ENCODE peak calls at places on chromosomes 11 and 22, in ten cellular contexts. One of them, this sample, is unnamed.

GRCh38 chr11:37718431-37718999 is 1120.5 kb upstream of the RAG2 start:
- DNase-seq in A673: peak; percentile 53
- DNase-seq in sigmoid colon: no peak
- DNase-seq in right lobe of liver: no peak
- DNase-seq in neuronal stem cell: no peak
- DNase-seq in Panc1: no peak
- DNase-seq in lower lobe of right lung: no peak
- DNase-seq in IMR-90: no peak
- DNase-seq in heart left ventricle: no peak
- DNase-seq in body of pancreas: no peak
- DNase-seq in this sample: no peak

GRCh38 chr11:113384551-113384950 is 3.0 kb upstream of the ANKK1 start:
- DNase-seq in lower lobe of right lung: no peak
- DNase-seq in right lobe of liver: no peak
- DNase-seq in IMR-90: peak; percentile 96
- DNase-seq in heart left ventricle: no peak
- DNase-seq in body of pancreas: no peak
- DNase-seq in neuronal stem cell: no peak
- DNase-seq in sigmoid colon: no peak
- DNase-seq in A673: peak; percentile 85
- DNase-seq in Panc1: no peak
- DNase-seq in this sample: no peak

GRCh38 chr11:28448186-28448585 is 340.0 kb downstream of the METTL15 start:
- DNase-seq in sigmoid colon: no peak
- DNase-seq in right lobe of liver: no peak
- DNase-seq in heart left ventricle: no peak
- DNase-seq in IMR-90: peak; percentile 21
- DNase-seq in neuronal stem cell: no peak
- DNase-seq in A673: no peak
- DNase-seq in lower lobe of right lung: no peak
- DNase-seq in body of pancreas: no peak
- DNase-seq in Panc1: no peak
- DNase-seq in this sample: no peak

GRCh38 chr22:29570456-29570855 is 10.5 kb downstream of the NIPSNAP1 start:
- DNase-seq in neuronal stem cell: no peak
- DNase-seq in right lobe of liver: no peak
- DNase-seq in A673: no peak
- DNase-seq in body of pancreas: no peak
- DNase-seq in sigmoid colon: no peak
- DNase-seq in Panc1: no peak
- DNase-seq in heart left ventricle: no peak
- DNase-seq in lower lobe of right lung: no peak
- DNase-seq in IMR-90: no peak
- DNase-seq in this sample: no peak

GRCh38 chr11:10770626-10771254 is 19.7 kb downstream of the CTR9 start:
- DNase-seq in IMR-90: peak; percentile 55
- DNase-seq in right lobe of liver: peak; percentile 65
- DNase-seq in neuronal stem cell: peak; percentile 20
- DNase-seq in body of pancreas: peak; percentile 78
- DNase-seq in A673: peak; percentile 45
- DNase-seq in lower lobe of right lung: no peak
- DNase-seq in Panc1: peak; percentile 51
- DNase-seq in sigmoid colon: no peak
- DNase-seq in heart left ventricle: no peak
- DNase-seq in this sample: no peak

GRCh38 chr22:17773606-17774205 is 563 bp downstream of the BID start:
- DNase-seq in heart left ventricle: no peak
- DNase-seq in A673: peak; percentile 55
- DNase-seq in body of pancreas: peak; percentile 56
- DNase-seq in neuronal stem cell: peak; percentile 67
- DNase-seq in Panc1: no peak
- DNase-seq in lower lobe of right lung: peak; percentile 65
- DNase-seq in right lobe of liver: peak; percentile 71
- DNase-seq in IMR-90: peak; percentile 28
- DNase-seq in sigmoid colon: peak; percentile 68
- DNase-seq in this sample: no peak

GRCh38 chr11:120125005-120125404 is 12.9 kb downstream of the TRIM29 start:
- DNase-seq in sigmoid colon: no peak
- DNase-seq in IMR-90: peak; percentile 25
- DNase-seq in neuronal stem cell: no peak
- DNase-seq in heart left ventricle: no peak
- DNase-seq in A673: no peak
- DNase-seq in body of pancreas: no peak
- DNase-seq in Panc1: no peak
- DNase-seq in right lobe of liver: no peak
- DNase-seq in lower lobe of right lung: peak; percentile 25
- DNase-seq in this sample: no peak

GRCh38 chr11:128500488-128500887 is 86.9 kb downstream of the ETS1 start:
- DNase-seq in lower lobe of right lung: no peak
- DNase-seq in neuronal stem cell: no peak
- DNase-seq in right lobe of liver: no peak
- DNase-seq in IMR-90: peak; percentile 62
- DNase-seq in body of pancreas: no peak
- DNase-seq in A673: no peak
- DNase-seq in heart left ventricle: no peak
- DNase-seq in sigmoid colon: no peak
- DNase-seq in Panc1: no peak
- DNase-seq in this sample: no peak

GRCh38 chr22:27580311-27580897 is 221.2 kb downstream of the MN1 start:
- DNase-seq in neuronal stem cell: no peak
- DNase-seq in lower lobe of right lung: no peak
- DNase-seq in Panc1: no peak
- DNase-seq in A673: no peak
- DNase-seq in heart left ventricle: no peak
- DNase-seq in IMR-90: no peak
- DNase-seq in right lobe of liver: no peak
- DNase-seq in sigmoid colon: no peak
- DNase-seq in body of pancreas: no peak
- DNase-seq in this sample: no peak

GRCh38 chr11:28090052-28090749 is 17.8 kb downstream of the KIF18A start:
- DNase-seq in body of pancreas: no peak
- DNase-seq in heart left ventricle: no peak
- DNase-seq in Panc1: no peak
- DNase-seq in lower lobe of right lung: no peak
- DNase-seq in A673: no peak
- DNase-seq in sigmoid colon: no peak
- DNase-seq in IMR-90: peak; percentile 82
- DNase-seq in right lobe of liver: no peak
- DNase-seq in neuronal stem cell: no peak
- DNase-seq in this sample: no peak

GRCh38 chr11:468493-468892 is 18.4 kb downstream of the PTDSS2 start:
- DNase-seq in IMR-90: no peak
- DNase-seq in neuronal stem cell: no peak
- DNase-seq in heart left ventricle: no peak
- DNase-seq in sigmoid colon: no peak
- DNase-seq in A673: peak; percentile 31
- DNase-seq in body of pancreas: no peak
- DNase-seq in right lobe of liver: no peak
- DNase-seq in Panc1: no peak
- DNase-seq in lower lobe of right lung: no peak
- DNase-seq in this sample: no peak

GRCh38 chr11:70811915-70812314 is 413.6 kb downstream of the CTTN start:
- DNase-seq in Panc1: no peak
- DNase-seq in IMR-90: no peak
- DNase-seq in A673: no peak
- DNase-seq in body of pancreas: no peak
- DNase-seq in neuronal stem cell: no peak
- DNase-seq in right lobe of liver: no peak
- DNase-seq in lower lobe of right lung: no peak
- DNase-seq in heart left ventricle: peak; percentile 7
- DNase-seq in sigmoid colon: no peak
- DNase-seq in this sample: no peak
- H3K27ac ChIP-seq in Panc1: no peak overlapping the region
- H3K27ac ChIP-seq in IMR-90: no peak overlapping the region
- H3K27ac ChIP-seq in A673: no peak overlapping the region
- H3K27ac ChIP-seq in body of pancreas: no peak overlapping the region
- H3K27ac ChIP-seq in neuronal stem cell: no peak overlapping the region
- H3K27ac ChIP-seq in right lobe of liver: no peak overlapping the region
- H3K27ac ChIP-seq in lower lobe of right lung: no peak overlapping the region
- H3K27ac ChIP-seq in heart left ventricle: no peak overlapping the region
- H3K27ac ChIP-seq in sigmoid colon: no peak overlapping the region
- H3K27ac ChIP-seq in this sample: no peak overlapping the region

GRCh38 chr11:122098223-122098980 is 17.6 kb downstream of the BLID start:
- DNase-seq in sigmoid colon: no peak
- DNase-seq in Panc1: no peak
- DNase-seq in A673: no peak
- DNase-seq in body of pancreas: no peak
- DNase-seq in IMR-90: no peak
- DNase-seq in lower lobe of right lung: no peak
- DNase-seq in neuronal stem cell: no peak
- DNase-seq in heart left ventricle: no peak
- DNase-seq in right lobe of liver: no peak
- DNase-seq in this sample: no peak

GRCh38 chr11:122099345-122100045 is 16.5 kb downstream of the BLID start:
- DNase-seq in Panc1: no peak
- DNase-seq in neuronal stem cell: no peak
- DNase-seq in right lobe of liver: no peak
- DNase-seq in body of pancreas: peak; percentile 11
- DNase-seq in sigmoid colon: no peak
- DNase-seq in IMR-90: peak; percentile 71
- DNase-seq in lower lobe of right lung: no peak
- DNase-seq in heart left ventricle: no peak
- DNase-seq in A673: peak; percentile 55
- DNase-seq in this sample: no peak

GRCh38 chr11:122100222-122101080 is 15.6 kb downstream of the BLID start:
- DNase-seq in Panc1: no peak
- DNase-seq in IMR-90: peak; percentile 68
- DNase-seq in lower lobe of right lung: no peak
- DNase-seq in neuronal stem cell: no peak
- DNase-seq in A673: peak; percentile 92
- DNase-seq in heart left ventricle: peak; percentile 66
- DNase-seq in sigmoid colon: peak; percentile 88
- DNase-seq in body of pancreas: peak; percentile 51
- DNase-seq in right lobe of liver: no peak
- DNase-seq in this sample: peak; percentile 27

GRCh38 chr11:122095950-122096942 is 19.8 kb downstream of the BLID start:
- DNase-seq in IMR-90: peak; percentile 81
- DNase-seq in heart left ventricle: no peak
- DNase-seq in neuronal stem cell: no peak
- DNase-seq in A673: no peak
- DNase-seq in lower lobe of right lung: no peak
- DNase-seq in right lobe of liver: no peak
- DNase-seq in body of pancreas: no peak
- DNase-seq in Panc1: no peak
- DNase-seq in sigmoid colon: no peak
- DNase-seq in this sample: no peak

GRCh38 chr11:122097419-122098001 is 18.5 kb downstream of the BLID start:
- DNase-seq in IMR-90: peak; percentile 47
- DNase-seq in sigmoid colon: no peak
- DNase-seq in heart left ventricle: no peak
- DNase-seq in lower lobe of right lung: no peak
- DNase-seq in right lobe of liver: no peak
- DNase-seq in Panc1: no peak
- DNase-seq in neuronal stem cell: no peak
- DNase-seq in A673: peak; percentile 81
- DNase-seq in body of pancreas: no peak
- DNase-seq in this sample: no peak
- H3K4me3 ChIP-seq in IMR-90: peak overlapping the region; percentile 91
- H3K4me3 ChIP-seq in sigmoid colon: peak overlapping the region; percentile 67
- H3K4me3 ChIP-seq in heart left ventricle: peak overlapping the region; percentile 24
- H3K4me3 ChIP-seq in lower lobe of right lung: peak overlapping the region; percentile 51
- H3K4me3 ChIP-seq in right lobe of liver: no peak overlapping the region
- H3K4me3 ChIP-seq in Panc1: peak overlapping the region; percentile 42
- H3K4me3 ChIP-seq in neuronal stem cell: peak overlapping the region; percentile 39
- H3K4me3 ChIP-seq in A673: peak overlapping the region; percentile 64
- H3K4me3 ChIP-seq in body of pancreas: no peak overlapping the region
- H3K4me3 ChIP-seq in this sample: peak overlapping the region; percentile 91

DNA sequence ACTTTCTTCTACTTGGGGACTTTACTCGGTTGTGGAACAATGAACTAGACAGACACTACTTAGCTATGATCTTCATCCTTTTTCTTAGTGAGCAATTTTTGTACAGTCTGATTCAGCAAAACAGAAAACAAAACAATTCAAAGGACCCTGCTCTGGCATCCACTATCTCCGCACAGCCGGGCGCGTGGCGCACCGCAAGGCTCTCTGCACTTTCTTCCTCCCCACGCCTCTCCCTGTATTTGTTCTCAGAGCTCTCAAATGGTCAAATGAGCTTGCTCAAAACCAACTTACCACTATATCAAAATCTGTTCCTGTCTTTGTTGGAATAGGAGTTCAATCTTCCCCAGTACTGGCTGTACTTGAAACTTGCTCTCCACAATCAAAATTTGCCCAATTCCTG is 7.4 kb downstream of the EEF1G start:
- DNase-seq in Panc1: no peak
- DNase-seq in heart left ventricle: no peak
- DNase-seq in lower lobe of right lung: no peak
- DNase-seq in A673: no peak
- DNase-seq in IMR-90: no peak
- DNase-seq in right lobe of liver: no peak
- DNase-seq in body of pancreas: no peak
- DNase-seq in neuronal stem cell: no peak
- DNase-seq in sigmoid colon: no peak
- DNase-seq in this sample: no peak
- H3K4me1 ChIP-seq in Panc1: peaks cover 50% of the 10 kb centered on the region
- H3K4me1 ChIP-seq in heart left ventricle: no peaks in the 10 kb centered on the region
- H3K4me1 ChIP-seq in lower lobe of right lung: peaks cover 10% of the 10 kb centered on the region
- H3K4me1 ChIP-seq in A673: peaks cover 16% of the 10 kb centered on the region
- H3K4me1 ChIP-seq in IMR-90: no peaks in the 10 kb centered on the region
- H3K4me1 ChIP-seq in right lobe of liver: no peaks in the 10 kb centered on the region
- H3K4me1 ChIP-seq in body of pancreas: peaks cover 7% of the 10 kb centered on the region
- H3K4me1 ChIP-seq in neuronal stem cell: no peaks in the 10 kb centered on the region
- H3K4me1 ChIP-seq in sigmoid colon: no peaks in the 10 kb centered on the region
- H3K4me1 ChIP-seq in this sample: no peaks in the 10 kb centered on the region

GRCh38 chr11:76443254-76443935 is 1.4 kb upstream of the EMSY start:
- DNase-seq in sigmoid colon: no peak
- DNase-seq in lower lobe of right lung: no peak
- DNase-seq in heart left ventricle: no peak
- DNase-seq in Panc1: no peak
- DNase-seq in neuronal stem cell: no peak
- DNase-seq in A673: no peak
- DNase-seq in right lobe of liver: no peak
- DNase-seq in body of pancreas: no peak
- DNase-seq in IMR-90: no peak
- DNase-seq in this sample: no peak
- H3K27ac ChIP-seq in sigmoid colon: peak overlapping the region; percentile 97
- H3K27ac ChIP-seq in lower lobe of right lung: peak overlapping the region; percentile 89
- H3K27ac ChIP-seq in heart left ventricle: peak overlapping the region; percentile 94
- H3K27ac ChIP-seq in Panc1: peak overlapping the region; percentile 100
- H3K27ac ChIP-seq in neuronal stem cell: no peak overlapping the region
- H3K27ac ChIP-seq in A673: peak overlapping the region; percentile 91
- H3K27ac ChIP-seq in right lobe of liver: no peak overlapping the region
- H3K27ac ChIP-seq in body of pancreas: no peak overlapping the region
- H3K27ac ChIP-seq in IMR-90: peak overlapping the region; percentile 3
- H3K27ac ChIP-seq in this sample: no peak overlapping the region

GRCh38 chr11:104163100-104164027 is 583 bp downstream of the PDGFD start:
- DNase-seq in neuronal stem cell: peak; percentile 11
- DNase-seq in right lobe of liver: no peak
- DNase-seq in lower lobe of right lung: no peak
- DNase-seq in A673: no peak
- DNase-seq in heart left ventricle: no peak
- DNase-seq in Panc1: no peak
- DNase-seq in IMR-90: peak; percentile 20
- DNase-seq in body of pancreas: peak; percentile 62
- DNase-seq in sigmoid colon: no peak
- DNase-seq in this sample: peak; percentile 5
- H3K4me3 ChIP-seq in neuronal stem cell: peak overlapping the region; percentile 80
- H3K4me3 ChIP-seq in right lobe of liver: peak overlapping the region; percentile 45
- H3K4me3 ChIP-seq in lower lobe of right lung: peak overlapping the region; percentile 58
- H3K4me3 ChIP-seq in A673: peak overlapping the region; percentile 58
- H3K4me3 ChIP-seq in heart left ventricle: peak overlapping the region; percentile 36
- H3K4me3 ChIP-seq in Panc1: peak overlapping the region; percentile 50
- H3K4me3 ChIP-seq in IMR-90: peak overlapping the region; percentile 82
- H3K4me3 ChIP-seq in body of pancreas: peak overlapping the region; percentile 86
- H3K4me3 ChIP-seq in sigmoid colon: peak overlapping the region; percentile 50
- H3K4me3 ChIP-seq in this sample: peak overlapping the region; percentile 75

This sample was measured in thoracic aorta.